ENCODE peak calls at places on chromosome 22, in seven cellular contexts. G is mesenchymal stem cell, Q is SK-N-SH, N is PC-9, R is HAP-1, V is body of pancreas, J is left ventricle myocardium inferior. M is an unnamed sample.

GRCh38 chr22:39024923-39025322 is 4.0 kb downstream of the APOBEC3D start:
- DNase-seq in R (no peak), V (no peak), N (no peak), J (no peak), Q (no peak), G (no peak), M (no peak)

GRCh38 chr22:33271390-33272161 is 213.4 kb upstream of the SYN3 start:
- DNase-seq in G (no peak), J (peak; percentile 67), N (no peak), R (no peak), Q (no peak), V (peak; percentile 84), M (no peak)

GRCh38 chr22:43191831-43192230 is 4.9 kb upstream of the TTLL12 start:
- DNase-seq in J (no peak), Q (no peak), V (no peak), R (no peak), N (no peak), G (no peak), M (no peak)

GRCh38 chr22:37428649-37429586 is 1.6 kb upstream of the ELFN2 start:
- DNase-seq in V (peak; percentile 43), R (peak; percentile 82), G (peak; percentile 76), N (no peak), J (peak; percentile 49), Q (peak; percentile 88), M (peak; percentile 94)

GRCh38 chr22:24440718-24441405 is 13.5 kb downstream of the ADORA2A start:
- DNase-seq in Q (peak; percentile 23), N (no peak), G (no peak), J (no peak), V (no peak), R (no peak), M (peak; percentile 55)

GRCh38 chr22:38755911-38756532 is at the start of gene SUN2:
- DNase-seq in N (peak; percentile 90), R (peak; percentile 93), G (peak; percentile 85), J (peak; percentile 95), Q (peak; percentile 95), V (peak; percentile 94), M (peak; percentile 99)

GRCh38 chr22:50171319-50171964 is 911 bp downstream of the PANX2 start:
- DNase-seq in G (no peak), V (no peak), J (no peak), R (no peak), N (no peak), Q (no peak), M (peak; percentile 73)

GRCh38 chr22:50153056-50153755 is 17.3 kb upstream of the PANX2 start:
- DNase-seq in R (no peak), G (no peak), N (no peak), J (no peak), Q (peak; percentile 29), V (no peak), M (peak; percentile 49)

GRCh38 chr22:50200333-50201190 is at the start of gene SELENOO:
- DNase-seq in R (peak; percentile 93), G (peak; percentile 87), J (peak; percentile 94), V (peak; percentile 91), N (peak; percentile 89), Q (peak; percentile 100), M (peak; percentile 100)

GRCh38 chr22:37443086-37443485 is 15.8 kb upstream of the ELFN2 start:
- DNase-seq in Q (no peak), R (no peak), V (no peak), N (no peak), G (no peak), J (no peak), M (no peak)

DNA sequence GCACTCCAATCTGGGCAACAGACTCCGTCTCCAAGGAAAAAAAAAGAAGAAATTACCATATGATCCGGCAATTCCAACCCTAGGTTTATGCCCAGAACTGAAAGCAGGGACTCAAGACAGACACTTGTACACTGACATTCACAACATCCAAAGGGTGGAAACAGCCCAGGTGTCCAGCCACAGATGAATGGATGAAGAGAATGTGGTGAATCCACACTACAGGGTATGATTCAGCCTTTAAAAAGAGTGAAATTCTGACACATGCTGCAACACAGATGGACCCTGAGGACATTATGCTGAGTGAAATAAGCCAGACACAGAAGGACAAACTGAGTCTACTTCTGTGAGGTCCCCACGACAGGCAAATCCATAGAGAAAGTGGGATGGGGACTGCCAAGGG is 43.9 kb downstream of the SGSM3 start:
- DNase-seq in V (no peak), N (no peak), Q (no peak), J (no peak), G (peak; percentile 7), R (no peak), M (no peak)
- H3K4me3 ChIP-seq in V (no peak overlapping the region), N (no peak overlapping the region), Q (no peak overlapping the region), J (no peak overlapping the region), G (no peak overlapping the region), R (no peak overlapping the region), M (no peak overlapping the region)

GRCh38 chr22:44678980-44679647 is 22.9 kb upstream of the PRR5 start:
- DNase-seq in Q (no peak), N (no peak), J (no peak), R (no peak), V (no peak), G (no peak), M (no peak)
- H3K27me3 ChIP-seq in Q (no peaks in the 10 kb centered on the region), N (no peaks in the 10 kb centered on the region), J (peaks cover 4% of the 10 kb centered on the region), R (no peaks in the 10 kb centered on the region), V (no peaks in the 10 kb centered on the region), G (no peaks in the 10 kb centered on the region), M (no peaks in the 10 kb centered on the region)

DNA sequence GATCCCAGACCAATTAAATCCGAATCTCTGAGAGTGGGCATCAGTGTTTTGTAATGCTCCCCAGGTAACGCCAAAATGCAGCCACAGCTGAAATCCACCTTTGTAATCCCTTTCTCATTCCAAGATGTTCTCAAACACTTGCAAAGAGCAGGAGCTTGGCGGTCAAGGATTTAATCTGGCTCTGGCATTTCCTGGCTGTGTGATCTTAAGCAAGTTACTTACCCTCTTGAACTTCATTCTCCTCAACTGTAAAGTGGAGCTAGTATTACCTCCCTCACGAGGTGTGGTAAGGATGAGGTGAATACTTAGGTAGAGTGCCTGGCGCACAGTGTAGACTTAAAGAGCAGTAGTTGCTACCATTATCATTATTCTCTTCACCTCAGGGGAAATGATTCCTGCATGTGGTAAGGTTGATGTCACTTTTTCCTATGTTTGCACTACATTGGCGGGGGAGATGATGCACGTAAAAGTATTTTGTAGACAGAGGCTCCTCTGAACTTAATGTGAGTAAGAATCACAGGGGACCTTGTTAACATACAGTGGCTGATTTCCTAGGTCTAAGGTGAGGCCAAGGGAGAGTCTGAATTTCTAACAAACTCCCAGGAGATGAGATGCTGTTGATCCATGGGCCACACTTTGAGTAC is 210.4 kb upstream of the PITPNB start:
- DNase-seq in J (no peak), N (no peak), Q (no peak), R (no peak), G (no peak), V (no peak), M (peak; percentile 22)
- H3K36me3 ChIP-seq in J (no peaks in the 10 kb centered on the region), N (no peaks in the 10 kb centered on the region), Q (no peaks in the 10 kb centered on the region), R (no peaks in the 10 kb centered on the region), G (no peaks in the 10 kb centered on the region), V (no peaks in the 10 kb centered on the region), M (no peaks in the 10 kb centered on the region)

GRCh38 chr22:36406721-36407120 is 19.0 kb upstream of the MYH9 start:
- DNase-seq in V (no peak), G (no peak), J (no peak), Q (no peak), R (no peak), N (no peak), M (no peak)

GRCh38 chr22:36411589-36412258 is 24.0 kb upstream of the MYH9 start:
- DNase-seq in J (no peak), V (peak; percentile 73), Q (no peak), R (no peak), G (no peak), N (no peak), M (no peak)

GRCh38 chr22:36409911-36410756 is 22.4 kb upstream of the MYH9 start:
- DNase-seq in V (peak; percentile 98), Q (no peak), G (peak; percentile 68), J (peak; percentile 75), N (peak; percentile 99), R (no peak), M (peak; percentile 98)

GRCh38 chr22:36406139-36406538 is 18.4 kb upstream of the MYH9 start:
- DNase-seq in J (no peak), R (no peak), V (no peak), N (no peak), Q (no peak), G (no peak), M (no peak)

GRCh38 chr22:36409067-36409466 is 21.3 kb upstream of the MYH9 start:
- DNase-seq in J (no peak), G (no peak), R (no peak), Q (no peak), N (no peak), V (no peak), M (peak; percentile 19)
- H3K4me3 ChIP-seq in J (no peak overlapping the region), G (no peak overlapping the region), R (no peak overlapping the region), Q (no peak overlapping the region), N (peak overlapping the region; percentile 43), V (no peak overlapping the region), M (no peak overlapping the region)

GRCh38 chr22:22424210-22424800 is 84.2 kb downstream of the ZNF280B start:
- DNase-seq in G (no peak), J (no peak), R (peak; percentile 48), Q (no peak), N (no peak), V (no peak), M (no peak)
- H3K27me3 ChIP-seq in G (peaks cover 86% of the 10 kb centered on the region), J (peaks cover 97% of the 10 kb centered on the region), R (peaks cover 7% of the 10 kb centered on the region), Q (peaks cover 7% of the 10 kb centered on the region), N (peaks cover 44% of the 10 kb centered on the region), V (no peaks in the 10 kb centered on the region), M (peaks cover 96% of the 10 kb centered on the region)

GRCh38 chr22:31094741-31095140 is 12.6 kb downstream of the SELENOM start:
- DNase-seq in R (no peak), J (no peak), V (no peak), Q (no peak), N (no peak), G (no peak), M (no peak)

GRCh38 chr22:31095637-31096249 is 11.6 kb downstream of the SELENOM start:
- DNase-seq in R (no peak), Q (no peak), V (no peak), G (no peak), J (no peak), N (no peak), M (no peak)

GRCh38 chr22:31093090-31093850 is 12.2 kb downstream of the SMTN start:
- DNase-seq in J (peak; percentile 82), R (no peak), N (no peak), G (no peak), Q (peak; percentile 31), V (no peak), M (peak; percentile 70)

GRCh38 chr22:31092161-31092560 is 11.0 kb downstream of the SMTN start:
- DNase-seq in N (no peak), V (no peak), R (no peak), G (no peak), Q (peak; percentile 15), J (no peak), M (peak; percentile 57)

DNA sequence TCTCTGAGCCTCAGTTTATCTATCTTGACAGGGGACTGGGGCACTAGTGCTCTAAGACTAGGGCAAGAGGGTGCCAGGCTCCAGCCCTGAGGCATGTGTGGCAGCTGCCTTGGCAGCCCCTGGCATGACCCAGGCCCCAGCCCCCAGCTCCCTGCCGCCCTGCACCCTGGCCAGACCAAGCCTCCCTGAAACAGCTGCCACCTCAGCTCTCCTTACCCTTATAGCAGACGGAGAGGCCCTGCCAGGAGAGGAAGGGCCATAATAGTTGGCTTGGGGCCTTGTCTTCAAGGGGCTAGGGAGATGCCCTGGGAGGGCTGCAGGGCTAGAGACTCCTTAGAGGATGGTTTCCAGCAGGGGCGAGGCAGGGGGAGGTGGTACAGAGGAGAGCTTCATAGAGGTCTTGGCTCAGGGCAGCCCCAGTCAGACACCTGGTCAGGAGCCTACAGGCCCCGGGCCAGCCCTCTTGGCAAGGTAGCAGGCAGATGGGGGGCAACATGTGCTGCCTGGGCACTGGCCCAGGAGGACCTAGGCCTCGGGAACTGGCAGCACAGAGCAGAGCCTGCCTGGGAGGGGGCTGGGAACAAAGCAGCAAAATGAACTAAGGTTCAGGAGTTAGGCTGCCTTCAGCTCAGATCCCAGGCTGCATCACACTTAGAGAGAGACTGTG is 13.0 kb downstream of the SMTN start:
- DNase-seq in Q (peak; percentile 22), J (peak; percentile 77), N (no peak), V (no peak), G (no peak), R (no peak), M (peak; percentile 50)
- H3K36me3 ChIP-seq in Q (peaks cover 39% of the 10 kb centered on the region), J (peaks cover 100% of the 10 kb centered on the region), N (no peaks in the 10 kb centered on the region), V (peaks cover 25% of the 10 kb centered on the region), G (peaks cover 97% of the 10 kb centered on the region), R (no peaks in the 10 kb centered on the region), M (no peaks in the 10 kb centered on the region)

M was measured in H7.